ENCODE peak calls at places on chromosome 2, in seven cellular contexts. K is Peyer's patch, U is GM13976, O is HepG2, V is endothelial cell, C is retina, Y is HuH-7.5. T is an unnamed sample.
A peak's percentile ranks its signal among the peaks of the same experiment; 100 is the strongest.

GRCh38 chr2:159114835-159115234 is 146.4 kb downstream of the TANC1 start:
- DNase-seq in C (no peak), O (no peak), U (no peak), V (no peak), K (no peak), Y (no peak), T (peak; percentile 49)

GRCh38 chr2:44707945-44708645 is 233.4 kb upstream of the SIX3 start:
- DNase-seq in Y (no peak), V (no peak), C (peak; percentile 34), O (no peak), K (no peak), U (no peak), T (peak; percentile 36)

GRCh38 chr2:42035241-42035640 is 12.6 kb upstream of the PKDCC start:
- DNase-seq in C (no peak), O (no peak), V (no peak), K (no peak), Y (no peak), U (no peak), T (no peak)

GRCh38 chr2:164066095-164066494 is 330.3 kb upstream of the FIGN start:
- DNase-seq in O (no peak), Y (no peak), C (no peak), U (no peak), V (no peak), K (no peak), T (no peak)

GRCh38 chr2:15112216-15112615 is 448.9 kb downstream of the NBAS start:
- DNase-seq in U (no peak), V (no peak), C (no peak), O (no peak), K (no peak), Y (no peak), T (no peak)

GRCh38 chr2:110865188-110865587 is 132.8 kb downstream of the ACOXL start:
- DNase-seq in Y (no peak), V (no peak), U (peak; percentile 80), C (no peak), O (no peak), K (no peak), T (no peak)

GRCh38 chr2:166060191-166060590 is 67.6 kb downstream of the SCN1A start:
- DNase-seq in Y (no peak), O (no peak), K (no peak), V (no peak), C (no peak), U (no peak), T (no peak)

GRCh38 chr2:78293768-78294167 is 731.7 kb upstream of the REG3G start:
- DNase-seq in C (no peak), U (no peak), V (no peak), K (no peak), O (no peak), Y (no peak), T (no peak)

GRCh38 chr2:175536059-175536458 is 354.5 kb upstream of the ATP5MC3 start:
- DNase-seq in V (no peak), O (no peak), C (no peak), Y (no peak), K (no peak), U (no peak), T (no peak)

GRCh38 chr2:65436825-65437221 is 4.4 kb upstream of the SPRED2 start:
- DNase-seq in Y (peak; percentile 47), C (no peak), O (no peak), U (peak; percentile 83), K (no peak), V (no peak), T (no peak)

GRCh38 chr2:46873632-46874068 is 42.0 kb downstream of the MCFD2 start:
- DNase-seq in K (peak; percentile 27), U (no peak), C (no peak), V (no peak), Y (no peak), O (peak; percentile 42), T (no peak)

GRCh38 chr2:51790854-51791253 is 758.9 kb upstream of the NRXN1 start:
- DNase-seq in U (no peak), O (no peak), C (no peak), K (no peak), Y (no peak), V (no peak), T (no peak)

GRCh38 chr2:197207106-197207505 is 103.5 kb downstream of the ANKRD44 start:
- DNase-seq in O (no peak), Y (no peak), V (no peak), U (no peak), K (no peak), C (no peak), T (no peak)

GRCh38 chr2:191607101-191607500 is 70.8 kb upstream of the NABP1 start:
- DNase-seq in K (no peak), O (no peak), U (no peak), C (no peak), V (no peak), Y (no peak), T (no peak)

GRCh38 chr2:69645026-69645425 is 1.5 kb upstream of the AAK1 start:
- DNase-seq in C (peak; percentile 21), U (no peak), O (no peak), V (no peak), Y (no peak), K (no peak), T (no peak)

GRCh38 chr2:74550231-74550630 is 3.5 kb downstream of the LOXL3 start:
- DNase-seq in C (no peak), O (no peak), Y (no peak), V (no peak), U (no peak), K (no peak), T (no peak)

GRCh38 chr2:23506460-23507266 is 121.7 kb downstream of the KLHL29 start:
- DNase-seq in V (no peak), U (no peak), O (no peak), K (no peak), C (no peak), Y (no peak), T (no peak)

GRCh38 chr2:109213646-109214417 is 84.8 kb downstream of the SH3RF3 start:
- DNase-seq in O (no peak), Y (no peak), V (no peak), K (peak; percentile 49), U (no peak), C (no peak), T (no peak)

GRCh38 chr2:20623241-20623640 is 27.7 kb downstream of the HS1BP3 start:
- DNase-seq in U (no peak), O (no peak), Y (no peak), K (no peak), V (no peak), C (no peak), T (no peak)

GRCh38 chr2:9018109-9018508 is 14.6 kb upstream of the MBOAT2 start:
- DNase-seq in O (no peak), Y (no peak), U (no peak), C (no peak), K (no peak), V (no peak), T (no peak)

GRCh38 chr2:234269769-234270204 is 219.3 kb downstream of the SPP2 start:
- DNase-seq in K (no peak), V (no peak), C (no peak), U (no peak), Y (no peak), O (no peak), T (no peak)

GRCh38 chr2:85957256-85957655 is 68.5 kb upstream of the ST3GAL5 start:
- DNase-seq in V (no peak), U (no peak), C (no peak), K (no peak), O (no peak), Y (no peak), T (no peak)

T was measured in NCI-H2029 treated with DMSO at 0.1 percent for 48 hours.